ENCODE peak calls at places on chromosomes 1 and 21, in four cellular contexts. G is K562, V is HCT116, H is HepG2. O is an unnamed sample.

GRCh38 chr1:158115126-158115525 is 65.6 kb upstream of the CD1D start:
- DNase-seq in G (no peak), V (no peak), H (no peak), O (no peak)

GRCh38 chr1:151371340-151371739 is 1.2 kb downstream of the SELENBP1 start:
- DNase-seq in G (no peak), V (no peak), H (no peak), O (no peak)

GRCh38 chr1:77218477-77219165 is 609 bp downstream of the PIGK start:
- DNase-seq in G (peak), V (no peak), H (no peak), O (no peak)

GRCh38 chr1:192516776-192517297 is 58.7 kb upstream of the RGS1 start:
- DNase-seq in G (no peak), V (no peak), H (no peak), O (no peak)

GRCh38 chr1:236280438-236281285 is 1.1 kb downstream of the ERO1B start:
- DNase-seq in G (peak), V (no peak), H (no peak), O (no peak)

GRCh38 chr1:154716614-154717372 is 108.8 kb upstream of the ADAR start:
- DNase-seq in G (no peak), V (no peak), H (no peak), O (no peak)

GRCh38 chr1:197732187-197732586 is 43.1 kb downstream of the DENND1B start:
- DNase-seq in G (no peak), V (no peak), H (no peak), O (no peak)

GRCh38 chr21:27647401-27647800 is 680.5 kb upstream of the ADAMTS5 start:
- DNase-seq in G (no peak), V (no peak), H (no peak), O (no peak)

GRCh38 chr1:179195374-179195773 is 34.1 kb downstream of the ABL2 start:
- DNase-seq in G (no peak), V (no peak), H (no peak), O (no peak)

GRCh38 chr1:232553050-232553754 is 76.7 kb downstream of the SIPA1L2 start:
- DNase-seq in G (no peak), V (no peak), H (no peak), O (no peak)

GRCh38 chr1:46522969-46523320 is 28.5 kb downstream of the KNCN start:
- DNase-seq in G (peak), V (no peak), H (no peak), O (no peak)

GRCh38 chr1:9193226-9193625 is 41.3 kb upstream of the H6PD start:
- DNase-seq in G (no peak), V (no peak), H (no peak), O (no peak)

GRCh38 chr21:14675774-14676530 is 129.8 kb upstream of the SAMSN1 start:
- DNase-seq in G (peak), V (no peak), H (no peak), O (no peak)

GRCh38 chr1:151832318-151832984 is 849 bp upstream of the RORC start:
- DNase-seq in G (no peak), V (no peak), H (peak), O (no peak)

DNA sequence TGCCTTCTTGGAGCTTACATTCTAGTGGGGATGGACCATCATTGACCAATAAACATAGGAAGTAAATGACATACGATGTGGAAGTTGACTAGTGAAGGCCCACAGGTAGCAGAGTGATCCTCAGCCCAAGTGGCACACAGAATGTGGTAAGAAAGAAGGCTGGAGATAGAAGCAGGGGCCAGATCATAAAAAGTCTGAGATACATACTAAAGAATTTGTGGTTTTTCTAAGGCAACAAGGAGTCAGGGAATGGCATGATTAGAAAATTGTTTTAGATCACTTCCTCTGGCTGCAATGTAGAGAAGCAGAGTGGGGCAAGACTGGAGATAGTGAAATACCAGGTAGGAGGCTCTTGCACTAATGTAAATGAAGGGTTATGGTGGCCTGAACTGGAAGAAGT is 154.0 kb downstream of the VPS13D start:
- DNase-seq in G (no peak), V (no peak), H (no peak), O (no peak)
- TF ChIP-seq TCF7L2 in G (no peak), V (no peak), H (no peak), O (no peak)

DNA sequence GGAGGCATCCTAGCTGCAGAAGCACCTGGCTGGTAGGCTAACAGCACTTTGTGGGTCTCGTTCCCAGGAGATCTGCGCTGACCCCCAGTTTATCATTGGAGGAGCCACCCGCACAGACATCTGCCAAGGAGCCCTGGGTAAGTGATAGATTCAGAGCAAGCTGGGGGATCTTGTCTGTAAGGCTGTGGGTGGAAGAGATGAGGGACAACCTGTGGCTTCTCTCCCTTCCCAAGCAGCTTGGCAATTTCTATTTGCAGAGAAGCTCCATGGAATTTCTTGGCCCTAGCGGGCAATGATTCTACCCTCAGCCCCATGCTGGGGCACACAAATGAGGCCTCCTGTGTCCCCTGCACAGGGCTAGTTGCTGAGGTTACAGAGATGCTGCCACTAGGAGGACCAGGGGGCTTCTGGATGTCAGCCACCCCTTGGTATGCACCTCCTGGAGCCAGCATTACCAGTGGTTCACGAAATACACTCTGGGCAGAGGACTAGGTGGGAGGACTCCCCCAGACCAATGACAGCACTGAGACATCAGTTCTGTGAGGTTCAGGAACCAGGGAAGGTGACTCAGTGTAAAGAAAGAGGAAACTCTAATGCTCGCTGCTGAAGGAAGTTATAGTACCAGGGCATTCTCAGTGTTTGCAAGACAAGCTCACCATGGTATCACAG is 5.5 kb downstream of the CAPN2 start:
- DNase-seq in G (no peak), V (no peak), H (no peak), O (no peak)
- H3K27ac ChIP-seq in G (no peak), V (no peak), H (no peak), O (peak)

DNA sequence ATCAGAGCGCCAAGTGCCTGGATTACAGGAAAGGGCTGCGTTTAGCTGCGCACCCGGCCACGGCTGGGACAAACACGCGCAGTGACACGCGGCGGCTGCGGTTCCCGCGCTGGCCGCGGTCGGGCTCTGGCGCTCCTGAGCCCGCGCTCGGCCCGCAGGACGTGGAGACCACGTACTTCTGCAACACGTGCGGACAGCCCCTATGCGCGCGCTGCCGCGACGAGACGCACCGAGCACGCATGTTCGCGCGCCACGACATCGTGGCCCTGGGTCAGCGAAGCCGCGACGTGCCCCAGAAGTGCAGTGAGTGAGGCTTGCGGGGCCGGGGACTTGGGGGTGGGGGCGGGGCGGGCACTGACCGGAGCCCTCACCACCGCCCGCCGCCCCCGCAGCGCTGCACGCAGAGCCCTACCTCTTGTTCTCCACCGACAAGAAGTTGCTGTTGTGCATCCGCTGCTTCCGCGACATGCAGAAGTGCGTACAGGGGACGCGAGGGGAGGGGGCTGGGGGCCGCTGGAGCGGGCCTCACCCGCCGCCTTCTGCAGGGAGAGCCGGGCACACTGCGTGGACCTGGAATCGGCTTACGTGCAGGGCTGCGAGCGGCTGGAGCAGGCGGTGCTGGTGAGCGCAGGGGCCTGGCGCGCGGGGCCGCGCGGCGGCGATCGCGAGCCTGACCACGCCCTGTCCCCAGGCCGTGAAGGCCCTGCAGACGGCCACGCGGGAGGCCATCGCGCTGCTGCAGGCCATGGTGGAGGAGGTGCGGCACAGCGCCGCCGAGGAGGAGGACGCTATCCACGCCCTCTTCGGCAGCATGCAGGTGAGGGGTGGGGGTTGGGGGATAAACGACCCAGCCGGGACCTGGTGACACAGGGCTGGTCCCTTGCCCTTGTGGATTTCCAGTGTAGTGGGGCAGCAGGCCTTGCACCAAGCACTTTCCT is 3.1 kb downstream of the RNF207 start:
- DNase-seq in G (peak), V (no peak), H (no peak), O (no peak)
- TF ChIP-seq POLR2AphosphoS5 in G (no peak), V (no peak), H (no peak), O (no peak)

GRCh38 chr21:42288962-42289361 is 26.2 kb downstream of the TFF3 start:
- DNase-seq in G (no peak), V (no peak), H (no peak), O (no peak)

GRCh38 chr21:42293649-42294272 is 21.4 kb downstream of the TFF3 start:
- DNase-seq in G (no peak), V (no peak), H (no peak), O (no peak)

GRCh38 chr21:42289926-42290325 is 25.3 kb downstream of the TFF3 start:
- DNase-seq in G (no peak), V (no peak), H (no peak), O (no peak)

GRCh38 chr21:42291751-42292562 is 23.3 kb downstream of the TFF3 start:
- DNase-seq in G (no peak), V (no peak), H (no peak), O (no peak)

DNA sequence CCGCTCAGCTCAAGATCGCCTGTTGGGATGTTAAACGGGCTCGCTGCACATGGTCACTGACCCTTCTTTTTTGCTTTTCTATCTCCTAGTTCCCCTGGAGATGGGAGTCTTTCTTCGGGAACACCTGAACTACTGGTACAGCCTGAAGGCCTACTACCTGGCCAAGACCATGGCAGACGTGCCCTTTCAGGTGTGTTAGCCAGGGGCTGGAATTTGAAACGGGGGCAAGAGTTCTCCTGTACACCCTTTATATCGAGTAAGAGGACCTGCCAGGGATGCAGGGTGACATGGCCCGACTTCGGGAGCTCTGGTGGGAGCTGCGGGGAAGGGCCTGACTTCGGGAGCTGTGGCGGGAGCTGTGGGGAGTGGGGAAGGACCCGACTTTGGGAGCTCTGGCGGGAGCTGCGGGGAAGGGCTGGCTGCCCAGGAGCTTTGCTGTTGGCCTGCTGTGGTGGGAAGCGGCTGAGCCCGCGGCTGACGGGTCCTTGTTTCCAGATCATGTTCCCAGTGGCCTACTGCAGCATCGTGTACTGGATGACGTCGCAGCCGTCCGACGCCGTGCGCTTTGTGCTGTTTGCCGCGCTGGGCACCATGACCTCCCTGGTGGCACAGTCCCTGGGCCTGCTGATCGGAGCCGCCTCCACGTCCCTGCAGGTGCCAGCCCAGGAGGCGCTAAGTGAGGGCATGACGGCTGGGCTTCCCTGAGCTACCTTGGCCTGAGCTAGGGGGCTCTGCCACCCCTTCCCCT is 24.0 kb downstream of the TFF3 start:
- DNase-seq in G (no peak), V (no peak), H (no peak), O (no peak)
- TF ChIP-seq TCF7L2 in G (no peak), V (no peak), H (no peak), O (no peak)